ENCODE peak calls at places on chromosomes 2 and 18, in nine cellular contexts. K, C, O, U, S, V, T, J and A are unnamed samples.

GRCh38 chr18:31603335-31603734 is 11.7 kb downstream of the TTR start:
- DNase-seq in T (no peak), S (no peak), K (peak), O (no peak), U (no peak), J (peak), C (no peak), V (no peak), A (no peak)

GRCh38 chr18:37548679-37549289 is 16.8 kb downstream of the CELF4 start:
- DNase-seq in U (no peak), T (no peak), S (no peak), J (no peak), O (no peak), V (no peak), K (no peak), C (no peak), A (no peak)

GRCh38 chr2:238856713-238857567 is 9.1 kb downstream of the TWIST2 start:
- DNase-seq in J (no peak), K (peak), V (peak), S (no peak), T (no peak), O (no peak), C (no peak), U (no peak), A (peak)

GRCh38 chr2:98508690-98509054 is 64.0 kb downstream of the INPP4A start:
- DNase-seq in J (peak), T (peak), V (no peak), C (no peak), U (no peak), S (no peak), O (peak), K (peak), A (no peak)

GRCh38 chr2:42976400-42976799 is 184.0 kb upstream of the HAAO start:
- DNase-seq in C (no peak), S (no peak), V (no peak), K (no peak), U (no peak), O (no peak), T (no peak), J (no peak), A (no peak)

GRCh38 chr2:44535376-44535775 is 173.6 kb downstream of the CAMKMT start:
- DNase-seq in T (no peak), C (no peak), V (no peak), O (peak), S (no peak), K (peak), J (no peak), U (no peak), A (no peak)

GRCh38 chr2:169323841-169324240 is 38.5 kb downstream of the LRP2 start:
- DNase-seq in T (no peak), U (no peak), J (no peak), S (no peak), V (no peak), K (no peak), C (no peak), O (no peak), A (no peak)

GRCh38 chr2:22788749-22789148 is 596.2 kb upstream of the KLHL29 start:
- DNase-seq in C (no peak), V (no peak), O (no peak), J (no peak), T (no peak), S (no peak), U (no peak), K (no peak), A (no peak)

GRCh38 chr2:15768142-15769088 is 171.9 kb upstream of the MYCN start:
- DNase-seq in J (no peak), U (no peak), K (no peak), O (no peak), S (no peak), T (no peak), C (no peak), V (no peak), A (no peak)

GRCh38 chr2:19362652-19363473 is 4.4 kb upstream of the OSR1 start:
- DNase-seq in T (peak), K (peak), S (peak), V (peak), C (peak), O (peak), U (peak), J (peak), A (peak)

GRCh38 chr18:6059551-6059950 is 164.2 kb upstream of the TMEM200C start:
- DNase-seq in V (no peak), O (no peak), U (no peak), C (no peak), S (no peak), K (no peak), T (no peak), J (no peak), A (no peak)

GRCh38 chr2:18345848-18346247 is 214.6 kb downstream of the RDH14 start:
- DNase-seq in O (no peak), V (no peak), T (peak), U (no peak), C (no peak), S (no peak), K (peak), J (peak), A (no peak)

GRCh38 chr18:57333941-57334340 is 18.4 kb upstream of the ST8SIA3 start:
- DNase-seq in V (peak), U (no peak), S (no peak), K (no peak), C (no peak), J (no peak), T (no peak), O (no peak), A (no peak)

GRCh38 chr18:57334383-57334782 is 18.0 kb upstream of the ST8SIA3 start:
- DNase-seq in K (no peak), U (no peak), V (no peak), C (no peak), J (no peak), O (no peak), S (no peak), T (no peak), A (no peak)

GRCh38 chr18:57331718-57332117 is 20.6 kb upstream of the ST8SIA3 start:
- DNase-seq in C (no peak), J (no peak), T (no peak), O (no peak), S (no peak), U (no peak), V (no peak), K (no peak), A (no peak)

GRCh38 chr18:57328665-57329064 is 23.7 kb upstream of the ST8SIA3 start:
- DNase-seq in C (no peak), T (no peak), K (no peak), V (no peak), J (no peak), O (no peak), U (no peak), S (no peak), A (no peak)

DNA sequence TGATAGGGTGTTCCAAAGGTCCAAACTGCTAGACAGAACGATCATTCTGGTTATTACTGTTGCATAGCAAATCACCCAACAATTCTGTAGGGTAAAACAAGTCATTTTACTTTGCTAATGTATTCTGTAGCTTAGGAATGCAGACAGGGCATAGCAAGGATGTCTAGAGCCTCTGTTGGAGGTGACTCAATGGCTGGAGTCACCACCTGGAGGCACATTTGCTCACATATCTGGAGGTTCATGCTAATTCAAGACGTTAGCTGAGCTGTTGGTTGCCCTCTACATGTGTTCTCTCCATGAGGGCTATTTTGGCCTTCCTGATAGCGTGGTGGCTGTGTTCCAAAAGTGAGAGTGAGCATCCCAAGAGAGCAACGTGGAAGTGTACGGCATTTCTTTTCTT is 22.5 kb upstream of the ST8SIA3 start:
- DNase-seq in O (no peak), S (no peak), C (no peak), T (no peak), K (no peak), U (no peak), V (no peak), J (no peak), A (no peak)
- TF ChIP-seq CTCF in O (no peak), S (no peak), C (no peak), T (no peak), K (no peak), U (no peak), V (no peak), J (no peak), A (no peak)

DNA sequence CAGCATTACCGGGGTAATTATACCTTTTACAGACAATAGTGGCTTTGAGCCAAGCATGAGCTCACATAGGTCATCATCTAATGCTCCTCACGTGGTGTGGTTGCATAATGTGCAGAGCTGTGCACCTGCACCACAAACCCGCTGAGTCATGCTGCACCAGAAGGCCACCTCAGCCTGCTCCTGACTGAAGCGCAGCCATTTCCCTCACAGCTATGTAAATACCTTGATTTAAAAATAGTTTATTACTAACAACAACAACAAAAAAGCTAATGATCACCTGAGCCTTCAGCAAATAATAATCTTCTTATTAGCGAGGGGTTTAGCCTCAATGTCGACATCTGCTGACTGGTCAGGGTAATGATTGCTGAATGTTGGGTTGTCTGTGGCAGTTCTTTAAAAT is 238.8 kb downstream of the MBD5 start:
- DNase-seq in C (no peak), U (no peak), S (no peak), V (no peak), O (peak), T (no peak), K (peak), J (peak), A (no peak)
- TF ChIP-seq CTCF in C (peak), U (no peak), S (no peak), V (peak), O (no peak), T (no peak), K (no peak), J (no peak), A (peak)

DNA sequence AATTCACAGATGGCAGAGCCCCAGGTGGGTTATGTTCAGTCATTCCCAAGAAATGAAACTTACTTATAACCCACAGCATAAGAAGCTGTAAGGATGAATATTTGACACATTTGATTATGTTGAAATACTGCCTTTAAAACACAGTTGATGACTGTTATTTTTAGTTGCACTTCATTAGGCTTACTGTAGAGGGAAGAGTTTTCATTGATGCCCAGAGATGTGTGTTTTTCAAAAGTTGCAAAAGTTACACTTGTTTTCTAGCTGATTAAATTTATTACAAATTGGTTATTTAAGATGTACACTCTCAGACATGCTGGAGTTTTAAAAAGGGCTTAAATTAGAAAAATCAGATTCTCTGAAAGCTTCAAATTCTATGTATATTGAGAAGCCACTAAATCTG is 506.1 kb downstream of the PARD3B start:
- DNase-seq in T (no peak), J (no peak), S (no peak), V (no peak), K (peak), O (peak), C (no peak), U (no peak), A (no peak)
- TF ChIP-seq CTCF in T (no peak), J (peak), S (no peak), V (peak), K (peak), O (peak), C (no peak), U (peak), A (peak)

DNA sequence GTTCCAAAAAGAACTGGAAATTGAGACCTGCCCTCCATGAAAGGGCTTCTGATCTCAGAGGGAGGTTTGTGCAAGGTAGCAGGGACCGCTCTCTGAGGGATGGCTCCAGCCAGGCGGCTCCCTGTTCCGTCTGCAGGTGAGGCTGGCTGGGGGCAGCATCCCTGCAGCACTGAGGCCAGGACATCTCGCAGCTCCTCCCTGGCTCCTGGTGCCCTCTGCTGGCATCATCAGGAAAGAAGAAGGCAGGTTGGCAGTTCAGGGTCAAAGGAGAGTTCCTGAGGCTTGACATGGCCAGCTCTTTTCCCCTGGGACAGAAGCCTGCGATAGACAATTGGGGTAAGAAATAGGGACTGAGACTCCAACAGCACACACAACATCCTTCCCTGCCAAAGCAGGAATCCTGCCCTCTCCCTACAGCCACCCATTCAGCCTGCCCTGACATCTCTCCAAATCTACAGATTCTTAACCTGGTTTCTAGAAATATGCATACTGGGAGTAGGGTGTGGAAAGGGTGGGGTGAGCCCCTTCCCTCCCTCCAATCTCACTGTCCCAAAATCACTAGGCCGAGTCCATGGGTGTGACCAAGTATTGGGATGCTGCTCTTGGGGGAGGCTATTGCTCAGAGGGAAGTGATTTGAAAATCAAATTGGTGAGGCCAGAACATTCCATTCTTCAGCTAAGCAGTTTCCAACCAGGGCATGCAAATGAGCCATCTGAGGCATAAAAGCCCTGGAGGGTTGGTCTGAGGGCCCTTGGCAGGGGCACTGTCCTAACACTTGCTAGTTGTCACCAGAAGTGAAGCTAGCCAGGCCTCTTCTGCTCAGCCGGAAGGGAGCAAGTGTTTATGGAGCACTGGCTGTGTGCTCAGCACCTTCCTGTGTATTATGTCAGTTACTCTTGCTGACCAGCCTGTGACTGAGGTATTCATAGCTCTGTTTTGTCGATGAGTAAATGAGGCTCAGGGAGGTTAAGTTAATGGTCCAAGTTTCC is 185.4 kb downstream of the TFCP2L1 start:
- DNase-seq in K (no peak), T (peak), U (peak), J (no peak), V (peak), C (no peak), S (no peak), O (no peak), A (no peak)
- TF ChIP-seq CTCF in K (peak), T (no peak), U (no peak), J (peak), V (peak), C (peak), S (peak), O (peak), A (peak)

GRCh38 chr2:120846406-120847095 is 110.9 kb downstream of the GLI2 start:
- DNase-seq in J (no peak), O (no peak), V (no peak), K (no peak), S (no peak), U (no peak), T (no peak), C (no peak), A (no peak)
- TF ChIP-seq CTCF in J (no peak), O (no peak), V (no peak), K (no peak), S (no peak), U (no peak), T (no peak), C (no peak), A (no peak)

DNA sequence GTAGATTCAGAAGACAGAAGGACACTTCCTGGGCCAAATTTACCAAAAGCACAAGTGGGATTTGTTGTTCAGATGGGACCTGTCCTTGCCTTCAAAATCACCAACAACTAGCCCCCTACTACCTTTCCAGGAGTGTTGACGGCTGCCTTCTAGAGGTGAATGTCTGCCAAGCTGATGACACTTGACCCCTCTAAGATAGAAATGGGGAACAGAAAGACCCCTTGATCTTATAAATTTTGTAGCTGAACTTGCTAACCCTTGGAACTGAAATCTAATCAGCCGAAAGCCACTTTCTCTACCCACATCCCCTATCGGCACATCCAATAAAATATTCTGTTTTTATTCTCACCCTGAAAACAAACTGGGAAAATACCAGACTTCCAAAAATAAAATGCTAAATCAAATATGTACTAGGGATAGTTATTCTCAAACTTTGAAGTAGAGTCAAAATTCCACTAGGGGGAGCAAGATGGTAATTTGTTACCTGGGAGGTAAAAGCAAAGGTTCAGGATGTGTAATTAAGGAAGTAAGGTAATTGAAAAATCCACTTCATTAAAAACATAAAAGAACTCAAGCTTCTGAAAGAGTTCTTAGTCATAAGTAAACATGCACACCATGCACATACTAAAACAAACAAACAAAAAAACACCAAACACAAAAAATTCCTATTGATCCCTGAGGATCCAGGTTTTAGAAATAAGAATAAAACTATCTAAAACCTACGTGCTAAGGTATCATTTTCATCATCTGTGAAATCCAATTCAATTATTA is 119.2 kb downstream of the ANKRD44 start:
- DNase-seq in S (no peak), K (peak), J (peak), U (no peak), T (no peak), V (no peak), C (no peak), O (peak), A (peak)
- TF ChIP-seq CTCF in S (peak), K (peak), J (peak), U (peak), T (peak), V (peak), C (peak), O (peak), A (peak)

GRCh38 chr2:130791617-130791939 is 36.2 kb downstream of the AMER3 start:
- DNase-seq in T (no peak), S (no peak), O (no peak), U (no peak), V (no peak), K (no peak), C (no peak), J (no peak), A (no peak)

GRCh38 chr2:130790808-130791616 is 35.7 kb downstream of the AMER3 start:
- DNase-seq in K (no peak), V (no peak), C (no peak), T (no peak), S (no peak), O (no peak), J (no peak), U (no peak), A (no peak)

GRCh38 chr2:130785466-130786055 is 30.2 kb downstream of the AMER3 start:
- DNase-seq in J (no peak), S (no peak), T (no peak), K (no peak), V (no peak), C (no peak), O (no peak), U (no peak), A (no peak)

GRCh38 chr2:130787841-130788240 is 32.5 kb downstream of the AMER3 start:
- DNase-seq in S (no peak), J (no peak), U (no peak), O (no peak), K (no peak), V (no peak), T (no peak), C (no peak), A (no peak)

GRCh38 chr2:130786076-130786475 is 30.7 kb downstream of the AMER3 start:
- DNase-seq in S (no peak), U (no peak), V (no peak), C (no peak), K (no peak), J (no peak), T (no peak), O (no peak), A (no peak)
- TF ChIP-seq CTCF in S (no peak), U (no peak), V (no peak), C (no peak), K (no peak), J (no peak), T (no peak), O (no peak), A (no peak)